ENCODE peak calls at places on chromosomes 12 and 14, in four cellular contexts. E is HepG2, L is WTC11, W is A549. R is an unnamed sample.

GRCh38 chr12:55034218-55034617 is 14.4 kb downstream of the NEUROD4 start:
- DNase-seq in E (no peak), L (no peak), W (no peak), R (no peak)

GRCh38 chr12:24366514-24366913 is 417.0 kb upstream of the SOX5 start:
- DNase-seq in E (no peak), L (no peak), W (no peak), R (no peak)

GRCh38 chr12:62957233-62957953 is 22.4 kb upstream of the PPM1H start:
- DNase-seq in E (peak; percentile 75), L (no peak), W (peak; percentile 21), R (no peak)

GRCh38 chr12:95607642-95608041 is 56.4 kb upstream of the USP44 start:
- DNase-seq in E (peak; percentile 18), L (no peak), W (no peak), R (no peak)

GRCh38 chr12:121202407-121203355 is 7.2 kb upstream of the P2RX4 start:
- DNase-seq in E (no peak), L (no peak), W (no peak), R (peak; percentile 65)

GRCh38 chr12:6316921-6317692 is 6.6 kb downstream of the PLEKHG6 start:
- DNase-seq in E (no peak), L (no peak), W (peak; percentile 58), R (no peak)

GRCh38 chr14:98182385-98183055 is 1089.5 kb downstream of the BCL11B start:
- DNase-seq in E (no peak), L (no peak), W (no peak), R (no peak)

GRCh38 chr12:64120568-64120967 is 101.5 kb downstream of the KICS2 start:
- DNase-seq in E (no peak), L (no peak), W (no peak), R (no peak)

GRCh38 chr14:67942311-67942710 is 122.7 kb downstream of the RAD51B start:
- DNase-seq in E (no peak), L (no peak), W (peak; percentile 30), R (no peak)

GRCh38 chr12:122827258-122827657 is 8.0 kb upstream of the HIP1R start:
- DNase-seq in E (no peak), L (no peak), W (no peak), R (no peak)

GRCh38 chr12:31324845-31325523 is 966 bp downstream of the SINHCAF start:
- DNase-seq in E (no peak), L (peak; percentile 31), W (peak; percentile 59), R (peak; percentile 43)

GRCh38 chr12:120007272-120007671 is 18.2 kb downstream of the BICDL1 start:
- DNase-seq in E (no peak), L (no peak), W (no peak), R (no peak)

GRCh38 chr12:51533799-51534198 is 57.2 kb upstream of the SCN8A start:
- DNase-seq in E (no peak), L (no peak), W (peak; percentile 46), R (no peak)

GRCh38 chr14:22887990-22888378 is 5.0 kb downstream of the REM2 start:
- DNase-seq in E (no peak), L (no peak), W (no peak), R (no peak)

GRCh38 chr12:54262403-54262925 is 17.5 kb downstream of the CBX5 start:
- DNase-seq in E (no peak), L (no peak), W (peak; percentile 81), R (peak; percentile 44)

GRCh38 chr12:84912191-84913142 is at the start of gene SLC6A15:
- DNase-seq in E (no peak), L (peak; percentile 87), W (peak; percentile 85), R (no peak)

GRCh38 chr12:10276774-10277173 is 30.9 kb upstream of the KLRD1 start:
- DNase-seq in E (no peak), L (no peak), W (no peak), R (no peak)

GRCh38 chr12:130353081-130353480 is 15.4 kb downstream of the PIWIL1 start:
- DNase-seq in E (no peak), L (no peak), W (no peak), R (no peak)

DNA sequence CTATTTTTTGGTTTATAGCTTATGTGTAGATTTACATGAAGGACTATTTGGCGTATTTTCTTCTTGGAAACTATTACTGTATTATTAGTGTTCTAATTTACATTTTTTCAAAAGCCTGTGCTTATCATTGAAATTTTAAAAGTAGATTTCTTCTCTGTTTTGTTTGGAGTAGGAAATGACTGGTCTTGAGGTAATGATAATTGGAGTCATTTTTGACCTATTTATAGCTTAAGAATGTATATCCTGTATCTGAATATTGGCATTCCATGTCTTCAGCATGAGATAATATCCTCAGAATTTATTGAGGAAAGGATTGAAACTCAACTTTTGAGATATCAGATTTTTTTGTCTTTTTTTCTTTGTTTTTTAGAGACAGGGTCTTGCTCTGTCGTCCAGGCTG is 193.4 kb downstream of the ERC1 start:
- DNase-seq in E (no peak), L (no peak), W (no peak), R (no peak)
- TF ChIP-seq NR3C1 in E (no peak), L (no peak), W (no peak), R (no peak)

DNA sequence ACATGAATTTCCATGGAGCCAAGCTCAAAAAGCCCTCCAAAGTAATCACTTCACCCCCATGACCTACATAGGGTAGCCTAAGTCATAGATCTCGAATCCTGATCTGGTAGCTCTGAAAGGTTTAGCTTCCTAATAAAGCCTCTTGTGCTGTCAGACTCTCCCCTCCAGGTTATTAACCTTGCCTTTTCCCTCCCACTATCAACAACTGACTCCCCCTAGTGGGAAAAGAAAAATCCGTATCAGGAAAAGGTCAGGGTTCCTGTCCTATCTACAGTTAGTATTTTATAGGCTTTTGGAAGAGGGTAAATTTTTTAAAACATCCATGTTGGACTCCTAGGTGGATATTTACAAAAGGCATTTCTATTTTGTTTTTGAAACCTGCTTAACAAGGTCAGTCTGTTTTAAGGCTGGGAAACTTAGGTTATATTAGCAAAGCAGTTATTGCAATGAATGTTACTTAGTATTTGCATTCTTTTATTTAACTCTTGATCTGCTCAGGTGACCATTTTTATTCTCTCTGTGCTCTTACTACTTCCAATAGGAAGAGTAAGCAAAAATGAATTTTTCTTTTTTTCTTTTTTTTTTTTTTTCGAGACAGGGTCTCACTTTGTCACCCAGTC is 8.0 kb downstream of the YY1 start:
- DNase-seq in E (peak; percentile 77), L (no peak), W (peak; percentile 73), R (peak; percentile 15)
- TF ChIP-seq JUN in E (no peak), L (no peak), W (no peak), R (no peak)

DNA sequence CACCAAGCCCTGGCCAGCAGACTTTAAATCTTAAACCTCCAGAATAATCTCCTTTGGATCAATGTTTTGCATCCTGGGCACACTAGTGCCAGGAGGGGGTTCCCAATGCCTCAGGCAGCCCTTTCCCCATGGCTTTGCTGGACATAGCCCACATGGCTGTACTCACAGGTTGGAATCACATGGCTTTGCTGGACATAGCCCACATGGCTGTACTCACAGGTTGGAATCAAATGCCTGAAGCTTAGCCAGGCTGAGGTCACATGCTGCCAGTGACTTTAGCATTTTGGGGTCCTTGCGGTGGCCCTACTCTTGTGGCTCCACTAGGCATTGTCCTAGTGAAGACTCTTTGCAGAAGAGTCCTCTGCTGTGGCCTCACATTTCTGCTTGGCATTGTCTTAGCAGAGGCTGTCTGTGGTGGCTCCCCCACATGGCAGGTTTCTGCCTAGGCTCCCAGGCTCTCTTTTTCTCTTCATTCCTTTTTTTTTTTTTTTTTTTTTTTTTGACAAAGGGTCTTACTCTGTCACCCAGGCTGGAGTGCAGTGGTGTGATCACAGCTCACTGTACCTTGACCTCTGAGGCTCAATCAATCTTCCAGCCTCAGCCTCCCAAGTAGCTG is 13.0 kb downstream of the FLVCR2 start:
- DNase-seq in E (no peak), L (no peak), W (no peak), R (no peak)
- TF ChIP-seq NR3C1 in E (no peak), L (no peak), W (no peak), R (no peak)

DNA sequence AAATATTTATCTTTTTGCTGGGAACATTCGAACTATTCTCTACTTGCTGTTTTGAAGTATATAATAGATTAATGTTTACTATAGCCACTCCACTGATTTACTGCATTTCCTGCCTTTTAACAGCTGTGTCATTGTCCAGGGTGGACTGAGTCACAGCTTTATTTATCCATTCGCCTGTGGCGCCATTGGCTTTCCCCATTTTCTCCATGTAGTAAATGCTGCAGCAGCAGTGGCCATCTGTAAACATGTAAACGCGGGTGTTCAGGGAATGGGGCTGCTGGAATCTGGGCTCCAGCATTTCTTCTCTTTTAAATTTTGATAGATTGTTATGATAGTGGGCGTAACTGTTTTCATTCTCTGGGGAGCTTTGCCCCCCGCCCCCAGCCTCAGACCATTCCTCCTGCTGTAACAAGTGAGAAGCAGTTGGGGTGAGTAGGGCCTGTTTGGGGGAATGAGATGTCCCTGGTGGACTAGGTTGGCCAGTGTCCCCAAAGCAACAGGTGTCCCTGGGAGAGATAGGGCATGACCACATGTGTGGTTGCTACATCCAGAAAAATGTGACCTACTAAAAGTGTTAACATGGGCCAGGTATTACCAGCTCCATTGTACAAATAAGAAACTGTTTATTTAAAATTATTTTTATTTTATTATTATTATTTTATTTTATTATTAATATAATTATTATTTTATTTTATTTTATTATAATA is 32.9 kb downstream of the RIN3 start:
- DNase-seq in E (no peak), L (no peak), W (peak; percentile 79), R (no peak)
- TF ChIP-seq JUN in E (no peak), L (no peak), W (peak; percentile 37), R (no peak)

DNA sequence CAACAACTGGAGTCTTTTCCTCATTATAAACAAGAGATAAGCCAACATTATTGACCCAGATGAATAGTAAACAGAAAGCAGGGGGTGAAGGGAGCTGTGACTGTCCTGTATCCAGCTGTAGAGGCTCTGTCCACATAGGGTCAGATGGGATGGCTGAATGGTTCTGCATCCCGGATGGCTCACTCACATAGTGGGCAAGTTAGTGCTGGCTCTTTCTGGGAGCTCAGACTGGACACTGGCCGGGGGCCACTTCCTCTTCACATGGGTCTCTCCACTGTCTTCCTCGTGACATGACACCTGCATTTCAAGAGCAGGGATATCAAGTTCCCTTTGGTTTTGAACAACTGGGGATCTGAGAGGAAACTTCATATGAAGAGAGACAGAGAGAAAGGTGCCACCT is 969.6 kb upstream of the TMEM132C start:
- DNase-seq in E (no peak), L (no peak), W (no peak), R (no peak)
- TF ChIP-seq NR3C1 in E (no peak), L (no peak), W (no peak), R (no peak)

GRCh38 chr14:94122438-94122837 is 7.0 kb downstream of the IFI27L2 start:
- DNase-seq in E (no peak), L (no peak), W (no peak), R (no peak)

GRCh38 chr14:94123296-94123695 is 6.1 kb downstream of the IFI27L2 start:
- DNase-seq in E (no peak), L (no peak), W (no peak), R (no peak)

GRCh38 chr14:94121485-94121884 is 7.9 kb downstream of the IFI27L2 start:
- DNase-seq in E (no peak), L (no peak), W (no peak), R (no peak)

GRCh38 chr14:94119071-94119470 is 8.5 kb downstream of the IFI27 start:
- DNase-seq in E (no peak), L (no peak), W (no peak), R (no peak)

GRCh38 chr14:94120667-94121335 is 8.6 kb downstream of the IFI27L2 start:
- DNase-seq in E (no peak), L (no peak), W (no peak), R (no peak)
- TF ChIP-seq JUN in E (no peak), L (no peak), W (no peak), R (no peak)

DNA sequence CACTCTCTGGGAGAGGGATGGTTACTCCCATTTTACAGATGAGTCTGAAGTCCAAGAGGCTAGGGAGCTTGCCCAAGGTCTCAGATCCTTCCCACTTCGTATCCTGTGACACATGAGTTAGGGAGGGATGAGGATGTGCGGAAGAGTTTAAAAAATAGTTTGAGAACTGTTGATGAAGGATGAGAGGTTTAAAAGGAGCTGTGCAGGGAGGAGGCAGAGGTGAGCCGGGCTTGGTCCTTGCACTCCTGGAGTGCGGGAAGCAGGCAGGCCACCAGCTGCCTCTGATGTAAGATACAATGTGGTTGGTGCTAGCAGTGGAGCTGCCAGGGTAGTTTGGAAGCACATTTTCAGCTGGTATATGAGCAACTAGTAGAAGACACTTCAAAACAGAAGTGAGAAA is 46.5 kb downstream of the TSPAN9 start:
- DNase-seq in E (no peak), L (no peak), W (no peak), R (no peak)
- TF ChIP-seq NR3C1 in E (no peak), L (no peak), W (no peak), R (no peak)